ENCODE peak calls at places on chromosome 3, in four cellular contexts. D, Y, U and F are unnamed samples.

GRCh38 chr3:194112120-194113106 is 23.5 kb upstream of the HES1 start:
- DNase-seq in D (no peak), Y (no peak), U (no peak), F (no peak)

GRCh38 chr3:100289339-100289738 is 28.5 kb downstream of the TBC1D23 start:
- DNase-seq in U (no peak), D (no peak), Y (no peak), F (no peak)

GRCh38 chr3:186969607-186970006 is 39.3 kb downstream of the ST6GAL1 start:
- DNase-seq in D (no peak), Y (no peak), U (no peak), F (no peak)

GRCh38 chr3:193665370-193665989 is 72.5 kb downstream of the OPA1 start:
- DNase-seq in U (no peak), Y (no peak), D (no peak), F (no peak)

GRCh38 chr3:31341130-31341529 is 191.6 kb upstream of the STT3B start:
- DNase-seq in D (no peak), U (no peak), Y (no peak), F (peak; percentile 64)

GRCh38 chr3:143384076-143384475 is 264.5 kb downstream of the CHST2 start:
- DNase-seq in Y (no peak), D (no peak), U (no peak), F (no peak)

GRCh38 chr3:51568041-51568440 is 29.5 kb downstream of the RAD54L2 start:
- DNase-seq in U (no peak), D (no peak), Y (no peak), F (no peak)

GRCh38 chr3:126402178-126402577 is 7.5 kb downstream of the CFAP100 start:
- DNase-seq in Y (no peak), D (no peak), U (no peak), F (no peak)